ENCODE peak calls at places on chromosomes 2 and 18, in four cellular contexts. One of them, this sample, is unnamed.

GRCh38 chr2:136238552-136239346 is 120.8 kb upstream of the CXCR4 start:
- DNase-seq in SK-N-SH: no peak
- DNase-seq in activated CD8-positive, alpha-beta memory T cell treated with anti-CD3 and anti-CD28 coated beads, Interleukin-2, amount 10 ng/mL, durations not matched to agents 7 days and 5 days: peak
- DNase-seq in AG20443: no peak
- DNase-seq in this sample: no peak

GRCh38 chr2:96870631-96871255 is 863 bp upstream of the SEMA4C start:
- DNase-seq in AG20443: no peak
- DNase-seq in activated CD8-positive, alpha-beta memory T cell treated with anti-CD3 and anti-CD28 coated beads, Interleukin-2, amount 10 ng/mL, durations not matched to agents 7 days and 5 days: peak
- DNase-seq in SK-N-SH: no peak
- DNase-seq in this sample: no peak

GRCh38 chr2:32738939-32739338 is 111.1 kb downstream of the TTC27 start:
- DNase-seq in SK-N-SH: no peak
- DNase-seq in activated CD8-positive, alpha-beta memory T cell treated with anti-CD3 and anti-CD28 coated beads, Interleukin-2, amount 10 ng/mL, durations not matched to agents 7 days and 5 days: no peak
- DNase-seq in AG20443: no peak
- DNase-seq in this sample: no peak

GRCh38 chr2:24209389-24210105 is 34.7 kb downstream of the FAM228A start:
- DNase-seq in SK-N-SH: no peak
- DNase-seq in activated CD8-positive, alpha-beta memory T cell treated with anti-CD3 and anti-CD28 coated beads, Interleukin-2, amount 10 ng/mL, durations not matched to agents 7 days and 5 days: no peak
- DNase-seq in AG20443: peak
- DNase-seq in this sample: no peak

GRCh38 chr18:34128436-34128835 is 96.3 kb downstream of the NOL4 start:
- DNase-seq in activated CD8-positive, alpha-beta memory T cell treated with anti-CD3 and anti-CD28 coated beads, Interleukin-2, amount 10 ng/mL, durations not matched to agents 7 days and 5 days: no peak
- DNase-seq in SK-N-SH: no peak
- DNase-seq in AG20443: no peak
- DNase-seq in this sample: no peak

GRCh38 chr2:109243526-109244425 is 114.8 kb downstream of the SH3RF3 start:
- DNase-seq in SK-N-SH: no peak
- DNase-seq in AG20443: no peak
- DNase-seq in activated CD8-positive, alpha-beta memory T cell treated with anti-CD3 and anti-CD28 coated beads, Interleukin-2, amount 10 ng/mL, durations not matched to agents 7 days and 5 days: peak
- DNase-seq in this sample: no peak

GRCh38 chr2:134502090-134502487 is 216.7 kb downstream of the TMEM163 start:
- DNase-seq in SK-N-SH: no peak
- DNase-seq in activated CD8-positive, alpha-beta memory T cell treated with anti-CD3 and anti-CD28 coated beads, Interleukin-2, amount 10 ng/mL, durations not matched to agents 7 days and 5 days: no peak
- DNase-seq in AG20443: no peak
- DNase-seq in this sample: no peak

GRCh38 chr2:11749646-11750349 is 3.4 kb downstream of the LPIN1 start:
- DNase-seq in activated CD8-positive, alpha-beta memory T cell treated with anti-CD3 and anti-CD28 coated beads, Interleukin-2, amount 10 ng/mL, durations not matched to agents 7 days and 5 days: no peak
- DNase-seq in AG20443: no peak
- DNase-seq in SK-N-SH: peak
- DNase-seq in this sample: peak

This sample was measured in fibroblast of gingiva.